ENCODE peak calls at places on chromosome 14, in eight cellular contexts. G, Q, X, K, M, N, P and B are unnamed samples. For H3K9me3, the result is how much of the 10 kb centered on the place peaks cover.

GRCh38 chr14:29927596-29928341 is at the start of gene PRKD1:
- DNase-seq in Q (peak), N (peak), G (peak), X (peak), K (no peak), M (no peak), P (no peak), B (peak)

GRCh38 chr14:34301107-34301734 is 160.8 kb downstream of the SPTSSA start:
- DNase-seq in G (no peak), K (no peak), N (peak), P (no peak), M (peak), Q (no peak), X (no peak), B (peak)

GRCh38 chr14:36773558-36773957 is 111.9 kb downstream of the PAX9 start:
- DNase-seq in X (no peak), P (no peak), K (no peak), M (no peak), Q (no peak), G (no peak), N (peak), B (no peak)

GRCh38 chr14:56664811-56665421 is 85.3 kb downstream of the TMEM260 start:
- DNase-seq in G (no peak), N (no peak), X (no peak), M (no peak), K (no peak), Q (no peak), P (no peak), B (no peak)

GRCh38 chr14:106508216-106508615 is 981.8 kb downstream of the TMEM121 start:
- DNase-seq in Q (no peak), P (no peak), N (no peak), M (no peak), G (no peak), K (no peak), X (no peak), B (no peak)

GRCh38 chr14:27958757-27959156 is 807.8 kb upstream of the FOXG1 start:
- DNase-seq in K (no peak), N (no peak), X (no peak), P (no peak), G (no peak), M (no peak), Q (no peak), B (no peak)

GRCh38 chr14:49940805-49941421 is 48.0 kb downstream of the ARF6 start:
- DNase-seq in Q (no peak), K (no peak), G (no peak), M (peak), N (peak), P (no peak), X (no peak), B (peak)

GRCh38 chr14:45201908-45202307 is 51.1 kb downstream of the MIS18BP1 start:
- DNase-seq in G (no peak), X (no peak), N (peak), K (no peak), M (no peak), Q (no peak), P (no peak), B (peak)

GRCh38 chr14:65131176-65131765 is 29.0 kb upstream of the MAX start:
- DNase-seq in G (no peak), M (no peak), X (no peak), Q (no peak), P (no peak), K (no peak), N (peak), B (peak)

GRCh38 chr14:89394920-89395319 is 22.1 kb downstream of the FOXN3 start:
- DNase-seq in K (no peak), P (no peak), N (no peak), M (no peak), G (no peak), Q (no peak), X (no peak), B (no peak)

GRCh38 chr14:52015411-52016030 is 26.2 kb downstream of the RTRAF start:
- DNase-seq in N (no peak), Q (no peak), X (no peak), K (no peak), P (no peak), M (no peak), G (no peak), B (no peak)

GRCh38 chr14:86003998-86004397 is 474.1 kb downstream of the FLRT2 start:
- DNase-seq in K (no peak), X (no peak), N (no peak), G (no peak), P (no peak), Q (no peak), M (no peak), B (peak)

GRCh38 chr14:23141706-23142467 is 22.8 kb upstream of the CEBPE start:
- DNase-seq in K (no peak), N (peak), P (no peak), M (no peak), G (peak), X (peak), Q (peak), B (peak)

GRCh38 chr14:67395876-67396189 is 16.1 kb downstream of the PLEK2 start:
- DNase-seq in Q (no peak), K (no peak), M (no peak), P (no peak), G (no peak), X (no peak), N (peak), B (no peak)

GRCh38 chr14:48814562-48814961 is 771.6 kb downstream of the RPS29 start:
- DNase-seq in G (no peak), X (no peak), N (no peak), M (no peak), P (no peak), Q (no peak), K (no peak), B (no peak)

GRCh38 chr14:79629891-79630560 is 581.3 kb downstream of the DIO2 start:
- DNase-seq in X (no peak), G (no peak), K (no peak), N (peak), Q (no peak), M (no peak), P (no peak), B (no peak)

GRCh38 chr14:34966413-34966812 is 16.4 kb upstream of the SRP54 start:
- DNase-seq in X (no peak), K (no peak), M (no peak), N (no peak), P (no peak), Q (no peak), G (no peak), B (no peak)

GRCh38 chr14:54787263-54787662 is 115.4 kb downstream of the GCH1 start:
- DNase-seq in N (no peak), X (peak), Q (no peak), M (no peak), G (no peak), K (no peak), P (no peak), B (no peak)

GRCh38 chr14:70098257-70098809 is 90.4 kb downstream of the SLC8A3 start:
- DNase-seq in K (no peak), X (no peak), N (no peak), P (no peak), M (no peak), G (no peak), Q (no peak), B (peak)

GRCh38 chr14:50312734-50313054 is 570 bp downstream of the DMAC2L start:
- DNase-seq in P (no peak), M (peak), G (no peak), Q (no peak), X (no peak), K (no peak), N (no peak), B (no peak)

GRCh38 chr14:32657081-32657480 is 281.6 kb upstream of the NPAS3 start:
- DNase-seq in K (no peak), M (no peak), X (no peak), N (peak), G (no peak), P (no peak), Q (no peak), B (peak)

GRCh38 chr14:41570415-41571155 is 36.1 kb upstream of the LRFN5 start:
- DNase-seq in M (no peak), G (no peak), N (no peak), P (no peak), Q (no peak), K (no peak), X (no peak), B (no peak)

GRCh38 chr14:38197761-38198345 is 9.9 kb upstream of the SSTR1 start:
- DNase-seq in M (no peak), K (no peak), G (no peak), P (no peak), X (no peak), N (no peak), Q (no peak), B (no peak)

GRCh38 chr14:99187858-99188257 is 84.1 kb downstream of the BCL11B start:
- DNase-seq in Q (no peak), G (no peak), P (no peak), X (no peak), N (no peak), K (no peak), M (no peak), B (no peak)

DNA sequence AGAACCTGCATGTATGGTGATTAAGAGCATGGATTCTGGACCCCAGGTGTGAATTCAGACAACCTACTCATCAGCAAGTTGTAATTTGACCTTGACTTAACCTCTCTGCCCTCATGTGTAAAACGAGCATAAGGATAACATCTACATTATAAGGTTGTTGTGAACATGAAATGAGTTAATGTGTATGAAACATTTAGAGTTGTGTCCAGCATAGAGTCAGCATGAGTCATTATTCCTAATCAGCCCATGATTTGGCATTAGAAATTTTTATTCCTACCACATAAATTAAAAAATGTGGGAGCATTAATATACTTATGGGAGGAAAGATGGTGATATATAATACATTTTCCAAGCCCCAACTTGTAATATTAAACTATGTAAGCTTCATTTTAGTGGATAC is 95.9 kb upstream of the DDHD1 start:
- DNase-seq in X (no peak), N (no peak), G (no peak), Q (no peak), P (no peak), K (no peak), M (no peak), B (peak)
- H3K9me3 ChIP-seq in X (under half), N (under half), G (under half), Q (under half), P (under half), K (under half), M (under half), B (under half)

GRCh38 chr14:26163761-26164160 is 434.1 kb downstream of the NOVA1 start:
- DNase-seq in N (peak), M (no peak), K (no peak), P (no peak), X (peak), Q (no peak), G (no peak), B (peak)
- H3K9me3 ChIP-seq in N (under half), M (under half), K (under half), P (under half), X (under half), Q (under half), G (under half), B (under half)

GRCh38 chr14:104400355-104400754 is 179.2 kb upstream of the C14orf180 start:
- DNase-seq in N (no peak), Q (no peak), P (no peak), G (no peak), K (no peak), M (no peak), X (no peak), B (no peak)

GRCh38 chr14:104403421-104404220 is 175.9 kb upstream of the C14orf180 start:
- DNase-seq in G (no peak), P (no peak), M (no peak), K (no peak), N (no peak), X (no peak), Q (no peak), B (no peak)

GRCh38 chr14:104399432-104400155 is 180.0 kb upstream of the C14orf180 start:
- DNase-seq in P (no peak), K (no peak), G (no peak), Q (no peak), N (no peak), M (peak), X (no peak), B (no peak)

GRCh38 chr14:104398656-104399055 is 180.9 kb upstream of the C14orf180 start:
- DNase-seq in X (no peak), Q (no peak), K (no peak), M (no peak), G (no peak), N (no peak), P (no peak), B (no peak)

GRCh38 chr14:104401785-104402184 is 177.8 kb upstream of the C14orf180 start:
- DNase-seq in K (no peak), X (no peak), P (no peak), M (no peak), G (no peak), Q (no peak), N (no peak), B (no peak)
- H3K9me3 ChIP-seq in K (under half), X (under half), P (under half), M (under half), G (under half), Q (under half), N (under half), B (under half)

GRCh38 chr14:100422556-100423420 is 99.6 kb downstream of the SLC25A47 start:
- DNase-seq in N (no peak), G (no peak), Q (no peak), P (no peak), X (no peak), K (no peak), M (no peak), B (peak)
- H3K9me3 ChIP-seq in N (under half), G (under half), Q (under half), P (under half), X (under half), K (under half), M (under half), B (under half)